ENCODE peak calls at places on chromosomes 12 and 14, in five cellular contexts. One of them, this sample, is unnamed.

GRCh38 chr14:23942587-23942986 is 11.0 kb upstream of the DHRS4 start:
- DNase-seq in K562: no peak
- DNase-seq in A549: no peak
- DNase-seq in tibial nerve: no peak
- DNase-seq in transverse colon: no peak
- DNase-seq in this sample: no peak

GRCh38 chr12:121883315-121883660 is 5.3 kb upstream of the PSMD9 start:
- DNase-seq in K562: peak
- DNase-seq in A549: no peak
- DNase-seq in tibial nerve: no peak
- DNase-seq in transverse colon: no peak
- DNase-seq in this sample: no peak

GRCh38 chr12:54560374-54560858 is 11.0 kb downstream of the PDE1B start:
- DNase-seq in K562: peak
- DNase-seq in A549: peak
- DNase-seq in tibial nerve: peak
- DNase-seq in transverse colon: peak
- DNase-seq in this sample: peak

GRCh38 chr12:104591272-104591940 is 134.7 kb downstream of the CHST11 start:
- DNase-seq in K562: no peak
- DNase-seq in A549: peak
- DNase-seq in tibial nerve: no peak
- DNase-seq in transverse colon: no peak
- DNase-seq in this sample: no peak

GRCh38 chr12:57093412-57094193 is 4.7 kb downstream of the NAB2 start:
- DNase-seq in K562: peak
- DNase-seq in A549: peak
- DNase-seq in tibial nerve: peak
- DNase-seq in transverse colon: peak
- DNase-seq in this sample: peak

GRCh38 chr14:68088463-68088862 is 268.9 kb downstream of the RAD51B start:
- DNase-seq in K562: no peak
- DNase-seq in A549: peak
- DNase-seq in tibial nerve: no peak
- DNase-seq in transverse colon: no peak
- DNase-seq in this sample: no peak

GRCh38 chr12:50865266-50865665 is 22.5 kb downstream of the TMPRSS12 start:
- DNase-seq in K562: no peak
- DNase-seq in A549: no peak
- DNase-seq in tibial nerve: no peak
- DNase-seq in transverse colon: no peak
- DNase-seq in this sample: no peak

GRCh38 chr14:54108481-54109471 is 152.2 kb upstream of the BMP4 start:
- DNase-seq in K562: no peak
- DNase-seq in A549: peak
- DNase-seq in tibial nerve: no peak
- DNase-seq in transverse colon: no peak
- DNase-seq in this sample: no peak

GRCh38 chr14:54094765-54095164 is 138.1 kb upstream of the BMP4 start:
- DNase-seq in K562: no peak
- DNase-seq in A549: no peak
- DNase-seq in tibial nerve: no peak
- DNase-seq in transverse colon: no peak
- DNase-seq in this sample: no peak

GRCh38 chr12:109156586-109156985 is 40.2 kb downstream of the ACACB start:
- DNase-seq in K562: no peak
- DNase-seq in A549: no peak
- DNase-seq in tibial nerve: no peak
- DNase-seq in transverse colon: no peak
- DNase-seq in this sample: no peak

GRCh38 chr14:61121293-61121897 is 140.3 kb downstream of the SLC38A6 start:
- DNase-seq in K562: no peak
- DNase-seq in A549: peak
- DNase-seq in tibial nerve: no peak
- DNase-seq in transverse colon: no peak
- DNase-seq in this sample: no peak

GRCh38 chr14:48693793-48694192 is 892.4 kb downstream of the RPS29 start:
- DNase-seq in K562: no peak
- DNase-seq in A549: no peak
- DNase-seq in tibial nerve: no peak
- DNase-seq in transverse colon: no peak
- DNase-seq in this sample: no peak

GRCh38 chr14:102028733-102029132 is 58.1 kb downstream of the HSP90AA1 start:
- DNase-seq in K562: no peak
- DNase-seq in A549: no peak
- DNase-seq in tibial nerve: no peak
- DNase-seq in transverse colon: peak
- DNase-seq in this sample: no peak

GRCh38 chr14:100416921-100417451 is 93.8 kb downstream of the SLC25A47 start:
- DNase-seq in K562: no peak
- DNase-seq in A549: peak
- DNase-seq in tibial nerve: no peak
- DNase-seq in transverse colon: peak
- DNase-seq in this sample: no peak

GRCh38 chr14:22689186-22689585 is 45.0 kb upstream of the OR6J1 start:
- DNase-seq in K562: no peak
- DNase-seq in A549: peak
- DNase-seq in tibial nerve: no peak
- DNase-seq in transverse colon: no peak
- DNase-seq in this sample: no peak

GRCh38 chr12:24903305-24904088 is 45.4 kb downstream of the BCAT1 start:
- DNase-seq in K562: no peak
- DNase-seq in A549: no peak
- DNase-seq in tibial nerve: no peak
- DNase-seq in transverse colon: no peak
- DNase-seq in this sample: no peak

GRCh38 chr12:88538250-88538649 is 42.0 kb downstream of the KITLG start:
- DNase-seq in K562: no peak
- DNase-seq in A549: no peak
- DNase-seq in tibial nerve: no peak
- DNase-seq in transverse colon: no peak
- DNase-seq in this sample: no peak

GRCh38 chr14:100850841-100851585 is 25.1 kb downstream of the MEG3 start:
- DNase-seq in K562: peak
- DNase-seq in A549: peak
- DNase-seq in tibial nerve: peak
- DNase-seq in transverse colon: peak
- DNase-seq in this sample: peak

GRCh38 chr12:76685246-76685678 is 78.7 kb upstream of the ZDHHC17 start:
- DNase-seq in K562: no peak
- DNase-seq in A549: peak
- DNase-seq in tibial nerve: no peak
- DNase-seq in transverse colon: peak
- DNase-seq in this sample: no peak

GRCh38 chr12:131941987-131942341 is 7.8 kb upstream of the EP400 start:
- DNase-seq in K562: no peak
- DNase-seq in A549: no peak
- DNase-seq in tibial nerve: no peak
- DNase-seq in transverse colon: no peak
- DNase-seq in this sample: no peak

GRCh38 chr12:28591831-28592230 is 401.6 kb downstream of the CCDC91 start:
- DNase-seq in K562: no peak
- DNase-seq in A549: no peak
- DNase-seq in tibial nerve: no peak
- DNase-seq in transverse colon: no peak
- DNase-seq in this sample: no peak

GRCh38 chr14:103522028-103522581 is 525 bp downstream of the CKB start:
- DNase-seq in K562: peak
- DNase-seq in A549: no peak
- DNase-seq in tibial nerve: no peak
- DNase-seq in transverse colon: no peak
- DNase-seq in this sample: no peak

GRCh38 chr14:103523583-103523969 is 946 bp upstream of the CKB start:
- DNase-seq in K562: no peak
- DNase-seq in A549: no peak
- DNase-seq in tibial nerve: no peak
- DNase-seq in transverse colon: no peak
- DNase-seq in this sample: no peak

GRCh38 chr14:103521438-103521961 is 1.1 kb downstream of the CKB start:
- DNase-seq in K562: peak
- DNase-seq in A549: no peak
- DNase-seq in tibial nerve: no peak
- DNase-seq in transverse colon: no peak
- DNase-seq in this sample: no peak

GRCh38 chr14:103524002-103524785 is 1.6 kb upstream of the CKB start:
- DNase-seq in K562: no peak
- DNase-seq in A549: no peak
- DNase-seq in tibial nerve: no peak
- DNase-seq in transverse colon: no peak
- DNase-seq in this sample: no peak

DNA sequence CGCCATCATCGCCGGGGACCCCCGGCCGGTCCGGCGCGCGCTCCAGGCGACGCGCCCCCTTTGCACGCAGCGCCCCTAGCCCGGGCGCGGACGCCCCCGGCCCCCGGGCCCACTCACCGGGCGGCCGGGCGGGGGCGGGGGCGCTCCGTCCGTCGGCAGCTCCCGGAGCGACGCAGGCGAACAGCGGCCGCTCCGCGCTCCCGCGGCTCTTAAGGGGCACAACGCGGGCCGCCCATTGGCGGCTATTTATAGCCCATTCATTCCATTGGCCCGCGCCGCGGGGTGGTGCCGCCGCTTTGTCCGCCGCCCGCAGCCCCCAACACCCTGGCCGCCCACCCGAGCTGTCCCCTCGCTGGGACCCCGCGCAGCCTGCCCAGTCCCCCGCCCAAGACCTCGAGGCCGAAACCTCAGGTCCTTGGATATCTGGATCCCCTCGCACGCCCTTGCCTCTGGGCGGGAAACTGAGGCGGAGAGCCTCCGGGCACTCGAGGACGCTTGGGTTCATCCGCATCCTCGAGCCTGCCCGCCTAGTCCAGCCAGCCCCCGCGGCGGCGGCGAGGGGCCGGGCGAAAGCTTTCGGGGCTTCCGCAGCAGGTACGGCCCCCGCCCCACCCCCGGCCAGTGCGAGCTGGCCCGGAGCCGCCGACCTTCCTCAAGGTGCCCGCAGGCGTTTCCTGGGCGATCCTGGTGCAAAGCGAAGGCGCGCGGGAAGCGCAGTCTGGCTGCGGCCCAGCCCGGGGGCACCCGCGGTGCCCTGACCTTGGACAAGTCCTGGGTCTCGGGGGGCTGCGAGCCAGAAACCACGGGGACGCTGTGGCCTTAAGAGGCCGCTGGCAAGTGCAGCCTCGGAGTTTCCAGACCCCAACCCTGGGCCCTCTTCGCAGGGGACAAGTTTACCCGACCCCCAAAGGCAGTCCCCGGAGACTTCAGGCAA is at the start of gene CKB:
- DNase-seq in K562: peak
- DNase-seq in A549: peak
- DNase-seq in tibial nerve: no peak
- DNase-seq in transverse colon: peak
- DNase-seq in this sample: no peak
- TF ChIP-seq POLR2A in K562: no peak
- TF ChIP-seq POLR2A in A549: peak
- TF ChIP-seq POLR2A in tibial nerve: peak
- TF ChIP-seq POLR2A in transverse colon: peak
- TF ChIP-seq POLR2A in this sample: peak

GRCh38 chr12:46944104-46944503 is 118.3 kb upstream of the SLC38A4 start:
- DNase-seq in K562: no peak
- DNase-seq in A549: peak
- DNase-seq in tibial nerve: no peak
- DNase-seq in transverse colon: no peak
- DNase-seq in this sample: no peak

GRCh38 chr12:46941981-46942380 is 116.2 kb upstream of the SLC38A4 start:
- DNase-seq in K562: no peak
- DNase-seq in A549: no peak
- DNase-seq in tibial nerve: no peak
- DNase-seq in transverse colon: no peak
- DNase-seq in this sample: no peak

GRCh38 chr12:46944771-46945170 is 119.0 kb upstream of the SLC38A4 start:
- DNase-seq in K562: no peak
- DNase-seq in A549: no peak
- DNase-seq in tibial nerve: no peak
- DNase-seq in transverse colon: no peak
- DNase-seq in this sample: no peak

GRCh38 chr12:46945591-46945990 is 119.8 kb upstream of the SLC38A4 start:
- DNase-seq in K562: no peak
- DNase-seq in A549: no peak
- DNase-seq in tibial nerve: no peak
- DNase-seq in transverse colon: no peak
- DNase-seq in this sample: no peak

DNA sequence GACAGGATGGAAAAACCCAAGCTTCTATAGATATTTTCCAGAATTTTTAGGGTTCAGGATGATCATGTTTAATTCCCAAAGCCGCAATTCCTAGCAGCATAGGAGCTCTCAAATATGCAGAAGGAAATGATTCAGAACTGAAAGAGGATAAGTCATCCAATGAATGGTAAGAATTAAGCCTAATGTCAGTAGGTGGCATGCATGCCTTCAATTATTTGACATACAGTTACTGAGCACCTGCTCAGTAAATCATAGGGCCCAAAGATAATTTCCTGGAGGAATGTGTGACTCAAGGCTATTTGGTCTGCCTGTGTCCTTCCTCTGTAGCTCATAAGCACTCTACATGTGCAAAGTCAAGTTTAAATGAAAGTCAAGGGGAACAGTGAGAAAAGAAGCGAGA is 116.8 kb upstream of the SLC38A4 start:
- DNase-seq in K562: no peak
- DNase-seq in A549: no peak
- DNase-seq in tibial nerve: no peak
- DNase-seq in transverse colon: no peak
- DNase-seq in this sample: no peak
- TF ChIP-seq EP300 in K562: no peak
- TF ChIP-seq EP300 in A549: no peak
- TF ChIP-seq EP300 in tibial nerve: no peak
- TF ChIP-seq EP300 in transverse colon: no peak
- TF ChIP-seq EP300 in this sample: no peak

DNA sequence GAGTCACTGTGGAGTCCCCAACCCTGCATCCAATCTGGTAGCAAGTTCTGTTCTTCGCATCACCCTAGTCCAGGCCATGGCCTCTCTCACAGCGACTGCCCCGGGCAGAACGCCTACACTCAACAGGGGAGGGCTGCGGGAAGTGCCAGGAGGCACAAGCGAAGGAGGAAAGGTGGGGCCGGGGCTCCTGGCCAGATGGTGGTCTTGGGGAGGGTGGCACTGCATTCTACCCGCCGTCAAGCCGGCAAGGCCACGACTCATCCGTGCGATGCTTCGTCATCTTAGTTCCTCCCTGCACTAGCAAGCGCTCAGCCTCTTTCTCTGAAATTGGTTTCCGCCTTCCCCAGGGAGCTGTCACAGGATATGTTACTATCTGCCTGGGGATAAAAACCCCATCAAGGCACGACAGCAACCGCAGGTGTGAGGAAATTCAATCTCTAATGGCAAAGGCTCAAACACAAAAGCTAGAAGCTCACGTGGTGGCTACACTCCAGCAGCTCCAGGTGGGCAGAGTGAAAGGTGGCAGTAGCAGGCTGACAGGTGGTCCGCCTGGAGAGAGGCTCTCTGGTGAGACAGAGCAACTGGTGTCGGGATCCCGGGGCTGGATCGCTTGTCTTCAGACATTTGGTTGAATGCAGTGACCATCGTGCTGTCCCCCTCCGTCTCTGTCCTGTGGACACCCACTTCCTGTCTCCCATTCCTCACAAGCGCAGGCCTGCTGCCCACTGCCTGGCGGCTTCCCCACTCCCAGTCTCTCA is 34.1 kb downstream of the ACADS start:
- DNase-seq in K562: no peak
- DNase-seq in A549: no peak
- DNase-seq in tibial nerve: no peak
- DNase-seq in transverse colon: no peak
- DNase-seq in this sample: no peak
- TF ChIP-seq POLR2A in K562: no peak
- TF ChIP-seq POLR2A in A549: no peak
- TF ChIP-seq POLR2A in tibial nerve: no peak
- TF ChIP-seq POLR2A in transverse colon: no peak
- TF ChIP-seq POLR2A in this sample: no peak

GRCh38 chr14:69643430-69644200 is 32.2 kb downstream of the SUSD6 start:
- DNase-seq in K562: no peak
- DNase-seq in A549: peak
- DNase-seq in tibial nerve: no peak
- DNase-seq in transverse colon: peak
- DNase-seq in this sample: no peak
- TF ChIP-seq EP300 in K562: no peak
- TF ChIP-seq EP300 in A549: no peak
- TF ChIP-seq EP300 in tibial nerve: no peak
- TF ChIP-seq EP300 in transverse colon: no peak
- TF ChIP-seq EP300 in this sample: no peak